ENCODE peak calls at places on chromosomes 16 and 17, in nine cellular contexts. I, S, P, E, W, C, K, Y and N are unnamed samples.

GRCh38 chr17:75061618-75062017 is 14.6 kb downstream of the KCTD2 start:
- DNase-seq in S (no peak), P (no peak), K (no peak), I (no peak), E (no peak), W (no peak), C (no peak), Y (no peak), N (no peak)

GRCh38 chr17:35069311-35069710 is 5.8 kb upstream of the RFFL start:
- DNase-seq in S (no peak), C (no peak), W (no peak), Y (no peak), I (peak), K (peak), E (no peak), P (no peak), N (no peak)

GRCh38 chr16:10817963-10818941 is at the start of gene TVP23A:
- DNase-seq in K (no peak), I (no peak), E (no peak), W (no peak), Y (no peak), P (no peak), S (no peak), C (no peak), N (no peak)

GRCh38 chr16:84482001-84482891 is 22.2 kb downstream of the MEAK7 start:
- DNase-seq in P (no peak), S (no peak), E (no peak), I (peak), Y (peak), K (no peak), C (no peak), W (no peak), N (no peak)

GRCh38 chr16:4521971-4522623 is 16.5 kb downstream of the CDIP1 start:
- DNase-seq in W (no peak), Y (no peak), S (no peak), P (no peak), I (peak), E (peak), C (peak), K (no peak), N (no peak)

GRCh38 chr17:67322039-67322787 is 44.2 kb downstream of the PSMD12 start:
- DNase-seq in W (no peak), C (no peak), E (no peak), K (no peak), S (no peak), P (no peak), I (no peak), Y (no peak), N (no peak)

GRCh38 chr17:4072487-4073157 is 70.2 kb downstream of the ZZEF1 start:
- DNase-seq in C (no peak), E (no peak), S (no peak), P (no peak), K (no peak), I (peak), W (no peak), Y (no peak), N (peak)

GRCh38 chr17:57407287-57408063 is 151.2 kb downstream of the MSI2 start:
- DNase-seq in E (peak), C (no peak), P (no peak), K (no peak), W (peak), S (no peak), Y (no peak), I (no peak), N (no peak)

GRCh38 chr16:66947302-66948033 is 12.2 kb downstream of the CES2 start:
- DNase-seq in C (peak), W (peak), Y (peak), I (peak), P (peak), E (peak), K (no peak), S (peak), N (peak)

GRCh38 chr16:17544785-17545184 is 74.0 kb upstream of the XYLT1 start:
- DNase-seq in S (no peak), K (no peak), I (no peak), Y (no peak), C (no peak), E (no peak), W (no peak), P (no peak), N (no peak)

GRCh38 chr17:64186171-64187092 is 56.5 kb upstream of the ERN1 start:
- DNase-seq in I (no peak), P (no peak), C (no peak), K (no peak), W (no peak), E (no peak), S (no peak), Y (no peak), N (no peak)

GRCh38 chr16:1244881-1245280 is 4.4 kb downstream of the TPSAB1 start:
- DNase-seq in E (peak), Y (no peak), K (no peak), P (no peak), I (no peak), W (no peak), C (peak), S (peak), N (no peak)

GRCh38 chr17:6374271-6374691 is 60.6 kb downstream of the AIPL1 start:
- DNase-seq in C (no peak), Y (no peak), E (no peak), S (no peak), I (peak), P (peak), W (no peak), K (no peak), N (no peak)

GRCh38 chr16:31505483-31505882 is 2.7 kb downstream of the RUSF1 start:
- DNase-seq in K (no peak), S (no peak), Y (no peak), I (no peak), C (no peak), P (no peak), E (no peak), W (no peak), N (no peak)

GRCh38 chr17:61723183-61723582 is 132.2 kb upstream of the NACA2 start:
- DNase-seq in C (no peak), S (no peak), I (no peak), Y (no peak), W (no peak), E (no peak), K (no peak), P (no peak), N (no peak)

GRCh38 chr16:56477096-56477878 is 25.9 kb downstream of the OGFOD1 start:
- DNase-seq in E (no peak), P (peak), S (no peak), C (no peak), K (peak), W (no peak), I (peak), Y (no peak), N (peak)

GRCh38 chr16:90077240-90077756 is at the start of gene PRDM7:
- DNase-seq in W (peak), K (peak), Y (peak), I (peak), C (peak), E (peak), S (peak), P (peak), N (peak)

GRCh38 chr17:5772720-5773119 is 188.4 kb upstream of the NLRP1 start:
- DNase-seq in W (no peak), E (no peak), P (no peak), K (no peak), S (no peak), I (no peak), C (no peak), Y (no peak), N (no peak)

GRCh38 chr16:55014022-55014421 is 83.4 kb downstream of the IRX5 start:
- DNase-seq in W (no peak), K (no peak), I (no peak), Y (no peak), S (no peak), P (no peak), E (no peak), C (no peak), N (no peak)

GRCh38 chr16:75244844-75245758 is 6.3 kb downstream of the BCAR1 start:
- DNase-seq in P (peak), Y (peak), C (peak), I (peak), E (peak), K (peak), W (no peak), S (no peak), N (peak)

GRCh38 chr17:77475012-77475976 is 334.5 kb downstream of the SEC14L1 start:
- DNase-seq in Y (no peak), K (peak), P (no peak), W (no peak), S (peak), E (no peak), C (no peak), I (peak), N (no peak)

GRCh38 chr17:3003401-3004149 is 59.8 kb downstream of the OR1D5 start:
- DNase-seq in E (peak), I (no peak), W (no peak), P (no peak), Y (no peak), K (no peak), C (peak), S (no peak), N (no peak)

GRCh38 chr16:85615852-85616607 is 2.9 kb downstream of the GSE1 start:
- DNase-seq in P (no peak), I (peak), E (peak), K (peak), Y (peak), W (no peak), S (peak), C (peak), N (peak)

GRCh38 chr16:684961-685696 is 995 bp upstream of the JMJD8 start:
- DNase-seq in Y (no peak), K (no peak), S (no peak), I (no peak), W (peak), C (no peak), E (peak), P (no peak), N (no peak)

GRCh38 chr17:1091885-1092284 is 87.9 kb downstream of the ABR start:
- DNase-seq in I (no peak), W (no peak), Y (no peak), S (no peak), K (no peak), E (no peak), C (no peak), P (no peak), N (no peak)

GRCh38 chr17:79952265-79952877 is 83.3 kb downstream of the TBC1D16 start:
- DNase-seq in I (no peak), K (no peak), P (no peak), C (peak), S (no peak), E (no peak), W (no peak), Y (no peak), N (no peak)

GRCh38 chr16:55501549-55502322 is 7.1 kb upstream of the LPCAT2 start:
- DNase-seq in K (no peak), W (no peak), S (no peak), Y (no peak), P (no peak), E (no peak), C (no peak), I (no peak), N (no peak)

GRCh38 chr16:140175-140857 is 1.8 kb upstream of the NPRL3 start:
- DNase-seq in E (no peak), P (no peak), I (no peak), K (no peak), C (no peak), W (no peak), Y (no peak), S (no peak), N (no peak)